ENCODE peak calls at places on chromosomes 5 and 9, in nine cellular contexts. P is uterus, O is lower lobe of right lung, R is transverse colon, Q is kidney epithelial cell, E is thyroid gland, C is HFF-Myc, Y is kidney, G is fibroblast of mammary gland. B is an unnamed sample.

GRCh38 chr9:127166651-127167524 is 44.5 kb upstream of the ANGPTL2 start:
- DNase-seq in P (peak), O (no peak), R (peak), Q (peak), E (no peak), C (no peak), Y (peak), G (peak), B (no peak)

GRCh38 chr5:179484201-179484600 is 66.2 kb upstream of the RUFY1 start:
- DNase-seq in P (no peak), O (no peak), R (no peak), Q (no peak), E (no peak), C (no peak), Y (no peak), G (no peak), B (no peak)

GRCh38 chr5:167895899-167896659 is 395.4 kb upstream of the WWC1 start:
- DNase-seq in P (no peak), O (no peak), R (no peak), Q (no peak), E (no peak), C (no peak), Y (no peak), G (no peak), B (no peak)

GRCh38 chr5:77086611-77087483 is at the start of gene ZBED3:
- DNase-seq in P (peak), O (peak), R (peak), Q (peak), E (peak), C (peak), Y (peak), G (peak), B (peak)

GRCh38 chr9:89826186-89826585 is 221.4 kb downstream of the GADD45G start:
- DNase-seq in P (no peak), O (no peak), R (no peak), Q (no peak), E (no peak), C (no peak), Y (no peak), G (no peak), B (no peak)

GRCh38 chr9:131747352-131747751 is 7.5 kb upstream of the RAPGEF1 start:
- DNase-seq in P (no peak), O (no peak), R (no peak), Q (no peak), E (no peak), C (no peak), Y (no peak), G (peak), B (no peak)

GRCh38 chr9:8261737-8262136 is 462.2 kb upstream of the DMAC1 start:
- DNase-seq in P (no peak), O (no peak), R (no peak), Q (no peak), E (no peak), C (no peak), Y (no peak), G (no peak), B (no peak)

GRCh38 chr5:133247881-133248642 is 196.2 kb downstream of the HSPA4 start:
- DNase-seq in P (no peak), O (peak), R (no peak), Q (no peak), E (peak), C (no peak), Y (no peak), G (peak), B (no peak)

GRCh38 chr9:130156672-130157071 is 15.5 kb upstream of the NCS1 start:
- DNase-seq in P (no peak), O (no peak), R (no peak), Q (no peak), E (peak), C (no peak), Y (no peak), G (no peak), B (peak)

GRCh38 chr9:21160178-21160577 is 6.3 kb downstream of the IFNA21 start:
- DNase-seq in P (no peak), O (no peak), R (no peak), Q (peak), E (no peak), C (no peak), Y (no peak), G (peak), B (peak)

GRCh38 chr9:35406183-35406959 is 83.5 kb upstream of the RUSC2 start:
- DNase-seq in P (peak), O (peak), R (peak), Q (no peak), E (peak), C (no peak), Y (no peak), G (no peak), B (no peak)

GRCh38 chr5:134125195-134126015 is 10.9 kb downstream of the TCF7 start:
- DNase-seq in P (peak), O (no peak), R (no peak), Q (no peak), E (peak), C (peak), Y (no peak), G (peak), B (peak)

GRCh38 chr5:138438724-138439536 is at the start of gene REEP2:
- DNase-seq in P (no peak), O (no peak), R (peak), Q (no peak), E (peak), C (no peak), Y (no peak), G (peak), B (peak)

GRCh38 chr5:98096155-98096554 is 677.3 kb upstream of the RGMB start:
- DNase-seq in P (no peak), O (no peak), R (no peak), Q (peak), E (no peak), C (no peak), Y (no peak), G (peak), B (peak)

GRCh38 chr5:52878671-52879070 is 91.0 kb downstream of the ITGA1 start:
- DNase-seq in P (no peak), O (no peak), R (no peak), Q (no peak), E (no peak), C (peak), Y (no peak), G (peak), B (no peak)

GRCh38 chr5:58012103-58012502 is 447.8 kb downstream of the PLK2 start:
- DNase-seq in P (no peak), O (no peak), R (no peak), Q (no peak), E (no peak), C (no peak), Y (no peak), G (no peak), B (no peak)

GRCh38 chr5:146515473-146516150 is 378 bp downstream of the GPR151 start:
- DNase-seq in P (no peak), O (no peak), R (no peak), Q (no peak), E (no peak), C (no peak), Y (no peak), G (no peak), B (no peak)

GRCh38 chr9:13149454-13149853 is 130.0 kb downstream of the MPDZ start:
- DNase-seq in P (no peak), O (no peak), R (peak), Q (no peak), E (no peak), C (no peak), Y (no peak), G (no peak), B (no peak)

GRCh38 chr5:157563373-157564148 is 12.0 kb downstream of the ADAM19 start:
- DNase-seq in P (peak), O (no peak), R (no peak), Q (no peak), E (no peak), C (no peak), Y (no peak), G (peak), B (peak)

GRCh38 chr9:32580631-32581300 is 7.8 kb upstream of the NDUFB6 start:
- DNase-seq in P (no peak), O (no peak), R (no peak), Q (no peak), E (no peak), C (no peak), Y (no peak), G (no peak), B (no peak)

GRCh38 chr5:98111686-98112085 is 661.8 kb upstream of the RGMB start:
- DNase-seq in P (no peak), O (no peak), R (no peak), Q (no peak), E (no peak), C (no peak), Y (no peak), G (peak), B (no peak)

GRCh38 chr5:126182901-126183695 is 240.1 kb upstream of the GRAMD2B start:
- DNase-seq in P (no peak), O (no peak), R (no peak), Q (no peak), E (no peak), C (no peak), Y (no peak), G (no peak), B (no peak)

GRCh38 chr5:72093824-72094223 is 13.5 kb upstream of the MAP1B start:
- DNase-seq in P (no peak), O (no peak), R (no peak), Q (no peak), E (no peak), C (no peak), Y (no peak), G (no peak), B (no peak)

GRCh38 chr5:20229286-20230005 is 241.4 kb upstream of the CDH18 start:
- DNase-seq in P (no peak), O (no peak), R (no peak), Q (no peak), E (no peak), C (no peak), Y (no peak), G (no peak), B (no peak)

GRCh38 chr9:83754383-83754977 is 46.7 kb upstream of the UBQLN1 start:
- DNase-seq in P (no peak), O (no peak), R (no peak), Q (no peak), E (no peak), C (no peak), Y (no peak), G (no peak), B (no peak)

GRCh38 chr9:135365013-135365768 is 114.4 kb upstream of the PPP1R26 start:
- DNase-seq in P (no peak), O (no peak), R (no peak), Q (no peak), E (no peak), C (no peak), Y (no peak), G (no peak), B (no peak)

GRCh38 chr5:112316731-112317130 is 102.3 kb downstream of the EPB41L4A start:
- DNase-seq in P (no peak), O (no peak), R (no peak), Q (no peak), E (peak), C (no peak), Y (no peak), G (no peak), B (no peak)

GRCh38 chr9:133058550-133059320 is 3.0 kb upstream of the CEL start:
- DNase-seq in P (no peak), O (no peak), R (no peak), Q (no peak), E (no peak), C (no peak), Y (peak), G (no peak), B (peak)

GRCh38 chr5:31366941-31367340 is 165.0 kb downstream of the DROSHA start:
- DNase-seq in P (no peak), O (no peak), R (no peak), Q (no peak), E (peak), C (no peak), Y (no peak), G (peak), B (no peak)

GRCh38 chr5:27315541-27316282 is 277.3 kb upstream of the CDH9 start:
- DNase-seq in P (no peak), O (no peak), R (no peak), Q (no peak), E (no peak), C (peak), Y (no peak), G (peak), B (no peak)

GRCh38 chr9:110340306-110340705 is 2.6 kb upstream of the TXNDC8 start:
- DNase-seq in P (no peak), O (no peak), R (no peak), Q (no peak), E (no peak), C (no peak), Y (no peak), G (peak), B (peak)

GRCh38 chr5:102794047-102794446 is 38.9 kb downstream of the PAM start:
- DNase-seq in P (no peak), O (no peak), R (no peak), Q (no peak), E (no peak), C (no peak), Y (no peak), G (no peak), B (no peak)

GRCh38 chr9:130243015-130243881 is 22.3 kb upstream of the HMCN2 start:
- DNase-seq in P (peak), O (peak), R (peak), Q (no peak), E (peak), C (no peak), Y (no peak), G (peak), B (peak)

GRCh38 chr9:682633-683508 is 158.6 kb upstream of the DMRT1 start:
- DNase-seq in P (no peak), O (no peak), R (peak), Q (no peak), E (no peak), C (no peak), Y (no peak), G (peak), B (no peak)

GRCh38 chr9:686381-686813 is 155.1 kb upstream of the DMRT1 start:
- DNase-seq in P (peak), O (no peak), R (no peak), Q (no peak), E (no peak), C (no peak), Y (no peak), G (peak), B (no peak)

GRCh38 chr9:684055-684949 is 157.2 kb upstream of the DMRT1 start:
- DNase-seq in P (peak), O (no peak), R (no peak), Q (no peak), E (no peak), C (no peak), Y (no peak), G (peak), B (peak)

GRCh38 chr9:684950-685340 is 156.6 kb upstream of the DMRT1 start:
- DNase-seq in P (no peak), O (no peak), R (no peak), Q (no peak), E (no peak), C (peak), Y (no peak), G (peak), B (no peak)

DNA sequence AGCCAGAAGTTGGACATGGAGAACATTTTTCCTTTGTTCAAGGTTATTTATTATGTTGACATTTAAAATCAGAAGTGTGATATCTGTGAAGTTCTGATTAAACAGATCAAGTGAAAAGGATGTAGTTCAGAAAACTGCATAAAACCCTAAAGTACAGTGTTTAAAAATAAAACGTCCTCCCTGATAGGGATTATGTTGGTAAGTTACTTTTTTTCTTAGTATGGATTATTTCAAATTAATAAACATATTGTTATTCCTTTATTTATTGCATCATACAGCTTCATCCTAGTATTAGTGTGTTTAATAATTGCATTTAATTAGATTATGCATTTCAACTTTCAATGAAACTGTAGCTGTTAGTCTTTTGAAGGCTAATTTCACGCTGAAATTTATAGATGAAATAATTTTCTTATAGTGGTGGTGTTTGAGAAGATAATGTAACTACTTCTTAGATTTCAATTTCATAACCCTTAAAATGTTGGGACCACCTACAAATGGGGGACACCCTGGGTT is 157.9 kb upstream of the DMRT1 start:
- DNase-seq in P (no peak), O (no peak), R (no peak), Q (no peak), E (no peak), C (no peak), Y (no peak), G (no peak), B (no peak)
- H3K4me3 ChIP-seq in P (no peak), O (no peak), R (no peak), Q (no peak), E (no peak), C (no peak), Y (no peak), G (no peak), B (peak)

DNA sequence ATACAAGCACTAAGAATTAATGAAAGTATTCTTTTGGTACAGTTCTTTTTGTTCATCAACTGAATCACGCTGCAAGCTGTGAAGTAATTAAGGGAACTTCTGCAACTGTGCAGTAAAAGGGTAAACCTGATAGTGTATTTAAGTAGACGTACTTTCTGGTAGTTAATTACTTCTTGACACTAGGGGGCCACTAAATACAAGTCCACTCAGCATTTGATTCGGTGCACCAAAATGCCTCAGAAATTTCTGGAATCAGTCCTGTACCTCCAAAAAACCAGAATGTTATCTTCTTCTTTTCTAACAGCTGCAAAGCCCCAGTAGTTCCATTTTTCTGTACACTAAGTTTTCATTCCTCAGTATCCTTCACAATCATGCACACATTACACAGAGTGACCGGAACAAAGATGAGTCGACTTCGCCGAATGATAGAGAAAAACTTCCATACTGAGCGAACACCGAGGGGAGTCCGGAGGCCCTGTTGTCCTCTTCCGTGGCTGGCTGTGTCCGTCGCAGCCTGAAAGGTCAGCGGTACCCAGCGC is 500 bp downstream of the GFM2 start:
- DNase-seq in P (no peak), O (no peak), R (no peak), Q (no peak), E (no peak), C (no peak), Y (no peak), G (peak), B (peak)
- TF ChIP-seq CTCF in P (no peak), O (peak), R (peak), Q (peak), E (peak), C (no peak), Y (peak), G (peak), B (peak)

GRCh38 chr5:135578305-135578684 is 496 bp downstream of the CXCL14 start:
- DNase-seq in P (no peak), O (no peak), R (no peak), Q (no peak), E (no peak), C (no peak), Y (no peak), G (no peak), B (peak)
- H3K4me3 ChIP-seq in P (no peak), O (peak), R (peak), Q (peak), E (no peak), C (no peak), Y (peak), G (no peak), B (no peak)

GRCh38 chr5:7394889-7395431 is 978 bp upstream of the ADCY2 start:
- DNase-seq in P (no peak), O (no peak), R (no peak), Q (no peak), E (no peak), C (no peak), Y (no peak), G (no peak), B (no peak)
- TF ChIP-seq CTCF in P (no peak), O (no peak), R (no peak), Q (no peak), E (no peak), C (no peak), Y (no peak), G (no peak), B (no peak)

DNA sequence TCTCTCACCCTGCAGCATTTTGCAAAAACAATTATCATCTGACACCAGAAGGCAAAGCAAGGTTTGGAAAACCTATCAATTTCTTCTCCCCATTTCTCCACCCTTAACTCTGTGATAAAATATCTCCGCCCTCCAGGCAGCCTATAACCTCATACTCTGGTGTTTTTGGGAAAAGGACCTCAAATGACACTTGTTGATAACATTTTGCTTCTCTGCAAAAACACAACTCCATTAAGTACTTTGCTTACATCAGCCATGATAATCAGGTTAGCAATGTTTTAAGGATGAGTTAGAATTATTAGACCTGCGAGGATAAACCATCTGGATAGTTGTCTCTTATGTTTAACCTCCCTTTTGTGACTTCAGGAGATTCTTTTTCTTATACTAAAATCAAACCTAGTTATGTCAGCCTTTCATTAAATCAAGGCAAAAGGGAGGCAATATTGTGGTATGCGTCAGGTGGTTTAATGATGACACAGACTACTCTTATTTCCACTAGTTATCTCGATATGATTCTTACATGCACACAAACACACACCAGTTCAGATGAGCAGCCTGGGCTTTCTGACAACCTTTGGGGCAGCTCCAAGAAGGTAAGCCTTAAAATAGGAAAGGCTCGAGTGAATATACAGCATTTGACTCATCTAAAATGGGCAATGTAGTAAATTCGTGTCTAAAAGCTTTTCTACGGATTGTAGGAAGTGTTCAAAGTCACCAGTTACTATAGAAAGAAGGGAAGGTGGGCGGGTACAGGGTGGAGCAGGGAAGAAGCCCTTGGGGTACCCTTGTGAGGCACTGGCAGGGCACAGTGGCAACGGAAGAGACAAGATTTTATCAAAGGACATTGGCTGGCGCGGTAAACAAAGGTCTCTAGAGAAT is 2.1 kb downstream of the ANKH start:
- DNase-seq in P (no peak), O (no peak), R (no peak), Q (no peak), E (no peak), C (no peak), Y (no peak), G (peak), B (peak)
- H3K4me3 ChIP-seq in P (peak), O (peak), R (peak), Q (peak), E (peak), C (peak), Y (peak), G (peak), B (peak)

GRCh38 chr5:8993031-8993430 is 552.8 kb downstream of the SEMA5A start:
- DNase-seq in P (no peak), O (no peak), R (no peak), Q (no peak), E (no peak), C (no peak), Y (no peak), G (peak), B (no peak)
- TF ChIP-seq CTCF in P (no peak), O (peak), R (no peak), Q (peak), E (no peak), C (peak), Y (no peak), G (peak), B (peak)

B was measured in osteoblast.